ENCODE peak calls at places on chromosomes 13 and 19, in seven cellular contexts. E, F, I, O, X, U and J are unnamed samples.

GRCh38 chr19:37551123-37551993 is 43.2 kb downstream of the ZNF571 start:
- DNase-seq in O (no peak), U (peak; percentile 67), X (no peak), E (no peak), F (no peak), I (no peak), J (peak; percentile 13)

GRCh38 chr19:6373096-6373812 is 660 bp downstream of the ALKBH7 start:
- DNase-seq in U (peak; percentile 99), F (peak; percentile 97), O (peak; percentile 96), I (peak; percentile 88), E (peak; percentile 96), X (peak; percentile 86), J (peak; percentile 99)

GRCh38 chr13:76663941-76664340 is 222.3 kb downstream of the KCTD12 start:
- DNase-seq in X (peak; percentile 11), O (no peak), F (no peak), I (no peak), U (no peak), E (no peak), J (no peak)

GRCh38 chr13:109667754-109668360 is 118.5 kb downstream of the IRS2 start:
- DNase-seq in F (no peak), O (no peak), I (no peak), E (no peak), X (peak; percentile 14), U (no peak), J (no peak)

GRCh38 chr13:52070929-52071523 is 46.5 kb downstream of the UTP14C start:
- DNase-seq in E (no peak), O (no peak), F (no peak), U (no peak), X (no peak), I (no peak), J (no peak)

GRCh38 chr19:676007-676342 is 217 bp upstream of the FSTL3 start:
- DNase-seq in U (no peak), X (no peak), E (no peak), F (no peak), O (no peak), I (no peak), J (no peak)

GRCh38 chr19:2578911-2579677 is 103.2 kb downstream of the GADD45B start:
- DNase-seq in X (peak; percentile 32), E (peak; percentile 70), O (peak; percentile 83), F (peak; percentile 94), U (peak; percentile 88), I (peak; percentile 79), J (peak; percentile 69)

GRCh38 chr19:58361900-58362271 is 665 bp downstream of the ZNF497 start:
- DNase-seq in O (peak; percentile 61), X (no peak), I (no peak), E (no peak), F (peak; percentile 82), U (peak; percentile 48), J (peak; percentile 24)

GRCh38 chr19:1457031-1457739 is 7.3 kb downstream of the APC2 start:
- DNase-seq in I (no peak), X (no peak), O (no peak), E (no peak), F (no peak), U (no peak), J (no peak)

GRCh38 chr13:95155093-95155492 is 146.2 kb downstream of the ABCC4 start:
- DNase-seq in F (peak; percentile 30), O (no peak), I (no peak), E (no peak), U (no peak), X (no peak), J (no peak)

GRCh38 chr19:51660975-51661600 is 14.5 kb upstream of the SIGLEC14 start:
- DNase-seq in E (no peak), U (peak; percentile 76), O (peak; percentile 73), I (peak; percentile 84), F (peak; percentile 81), X (peak; percentile 20), J (no peak)

GRCh38 chr13:107551521-107551920 is 663.8 kb downstream of the LIG4 start:
- DNase-seq in O (no peak), X (no peak), U (no peak), F (no peak), E (no peak), I (no peak), J (no peak)

GRCh38 chr13:45875951-45876350 is 24.4 kb upstream of the SIAH3 start:
- DNase-seq in E (no peak), I (no peak), U (no peak), O (no peak), F (no peak), X (no peak), J (no peak)

GRCh38 chr13:25478186-25478585 is 106.4 kb downstream of the ATP8A2 start:
- DNase-seq in U (no peak), F (peak; percentile 9), X (no peak), I (no peak), E (no peak), O (no peak), J (no peak)

GRCh38 chr19:50368649-50369570 is 3.5 kb upstream of the NAPSA start:
- DNase-seq in F (peak; percentile 95), O (peak; percentile 76), E (peak; percentile 51), U (peak; percentile 86), X (peak; percentile 74), I (peak; percentile 89), J (peak; percentile 79)

GRCh38 chr13:30504081-30504480 is 38.3 kb upstream of the HMGB1 start:
- DNase-seq in X (no peak), U (no peak), O (no peak), I (no peak), E (no peak), F (no peak), J (no peak)

GRCh38 chr19:17234911-17235617 is 9.0 kb downstream of the OCEL1 start:
- DNase-seq in I (no peak), O (no peak), F (peak; percentile 67), U (no peak), E (no peak), X (peak; percentile 24), J (peak; percentile 72)

GRCh38 chr13:31998131-31998530 is 33.4 kb upstream of the FRY start:
- DNase-seq in F (no peak), U (no peak), I (no peak), X (peak; percentile 78), O (no peak), E (no peak), J (no peak)

GRCh38 chr13:65913173-65913572 is 1317.0 kb downstream of the PCDH9 start:
- DNase-seq in I (no peak), E (no peak), U (no peak), X (no peak), O (no peak), F (no peak), J (no peak)

GRCh38 chr13:76043882-76044281 is 407.8 kb downstream of the LMO7 start:
- DNase-seq in O (peak; percentile 14), X (peak; percentile 27), F (no peak), U (no peak), I (no peak), E (no peak), J (no peak)

GRCh38 chr13:22169473-22169872 is 498.6 kb downstream of the FGF9 start:
- DNase-seq in O (no peak), X (no peak), F (no peak), I (no peak), U (no peak), E (no peak), J (no peak)

GRCh38 chr19:18397242-18398202 is at the start of gene LRRC25:
- DNase-seq in O (peak; percentile 57), F (no peak), E (no peak), X (no peak), I (no peak), U (peak; percentile 32), J (no peak)

GRCh38 chr13:46831588-46832194 is 34.7 kb upstream of the ESD start:
- DNase-seq in I (peak; percentile 7), F (peak; percentile 40), E (no peak), X (peak; percentile 56), O (peak; percentile 52), U (no peak), J (no peak)

GRCh38 chr19:38663957-38664502 is 16.6 kb downstream of the ACTN4 start:
- DNase-seq in O (no peak), X (no peak), E (no peak), F (no peak), U (peak; percentile 56), I (peak; percentile 46), J (no peak)

GRCh38 chr13:45595968-45596367 is 19.6 kb downstream of the ERICH6B start:
- DNase-seq in X (no peak), I (no peak), F (no peak), U (no peak), O (no peak), E (no peak), J (no peak)

GRCh38 chr19:54937926-54938325 is 9.4 kb downstream of the NLRP7 start:
- DNase-seq in O (no peak), X (no peak), F (no peak), U (no peak), E (no peak), I (no peak), J (no peak)